ENCODE peak calls at places on chromosomes 4 and X, in five cellular contexts. Y is hepatocyte, M is psoas muscle, F is fibroblast of pulmonary artery, Z is stomach. C is an unnamed sample.

GRCh38 chr4:80071643-80072606 is 1.1 kb downstream of the ANTXR2 start:
- DNase-seq in Y (peak), M (peak), F (peak), Z (peak), C (peak)

GRCh38 chr4:101258782-101259353 is 88.5 kb downstream of the PPP3CA start:
- DNase-seq in Y (no peak), M (no peak), F (no peak), Z (no peak), C (no peak)

GRCh38 chr4:169791064-169791463 is 33.3 kb upstream of the HPF1 start:
- DNase-seq in Y (no peak), M (no peak), F (no peak), Z (no peak), C (no peak)

GRCh38 chr4:102169345-102169744 is 175.9 kb downstream of the SLC39A8 start:
- DNase-seq in Y (peak), M (no peak), F (peak), Z (no peak), C (peak)

GRCh38 chr4:98996056-98996941 is 778 bp downstream of the METAP1 start:
- DNase-seq in Y (peak), M (no peak), F (peak), Z (no peak), C (peak)

GRCh38 chr4:169070071-169070894 is 60.2 kb upstream of the CBR4 start:
- DNase-seq in Y (peak), M (no peak), F (peak), Z (peak), C (peak)

GRCh38 chr4:186932196-186932595 is 208.5 kb upstream of the FAT1 start:
- DNase-seq in Y (no peak), M (no peak), F (no peak), Z (no peak), C (no peak)

GRCh38 chr4:168264903-168265302 is 53.6 kb downstream of the DDX60 start:
- DNase-seq in Y (no peak), M (no peak), F (no peak), Z (no peak), C (no peak)

GRCh38 chrX:106802388-106803275 is at the start of gene TBC1D8B:
- DNase-seq in Y (peak), M (peak), F (peak), Z (peak), C (peak)

GRCh38 chr4:94536649-94537464 is 85.1 kb downstream of the PDLIM5 start:
- DNase-seq in Y (no peak), M (no peak), F (peak), Z (no peak), C (peak)

GRCh38 chr4:72300126-72300525 is 268.3 kb downstream of the NPFFR2 start:
- DNase-seq in Y (no peak), M (no peak), F (no peak), Z (no peak), C (no peak)

GRCh38 chr4:72290737-72291136 is 258.9 kb downstream of the NPFFR2 start:
- DNase-seq in Y (no peak), M (no peak), F (no peak), Z (no peak), C (no peak)

GRCh38 chr4:72301759-72302158 is 267.3 kb downstream of the ADAMTS3 start:
- DNase-seq in Y (no peak), M (no peak), F (no peak), Z (no peak), C (no peak)

DNA sequence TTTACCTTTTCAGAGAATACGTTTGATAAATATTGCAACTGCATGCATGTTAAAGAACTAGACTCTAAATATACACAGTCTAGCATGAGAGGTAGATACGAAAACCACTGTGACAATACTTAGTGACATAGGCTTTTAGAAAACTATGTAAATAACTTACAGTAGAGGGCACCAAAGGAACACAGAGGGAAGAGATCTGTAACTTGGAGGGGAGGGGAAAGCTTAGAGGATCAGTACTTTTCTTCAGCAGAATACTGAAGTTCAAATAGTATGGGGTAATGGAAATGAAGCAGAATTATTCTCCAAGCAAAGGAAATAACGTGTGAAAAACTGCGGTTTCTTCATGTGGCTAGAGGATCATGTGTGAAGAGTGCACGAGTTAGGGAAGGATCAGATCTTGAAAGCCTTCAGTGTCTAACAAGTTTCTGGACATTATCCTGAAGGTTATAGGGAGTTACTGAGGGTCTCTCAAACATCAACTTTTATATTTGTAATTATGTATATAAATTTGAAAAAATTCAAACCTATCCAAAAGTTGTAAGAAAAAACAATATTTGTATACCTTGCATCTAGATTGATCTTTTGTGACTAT is 264.3 kb downstream of the NPFFR2 start:
- DNase-seq in Y (peak), M (no peak), F (peak), Z (no peak), C (peak)
- TF ChIP-seq CTCF in Y (peak), M (peak), F (peak), Z (peak), C (peak)

GRCh38 chr4:41538017-41538733 is at the start of gene LIMCH1:
- DNase-seq in Y (no peak), M (peak), F (peak), Z (no peak), C (peak)

GRCh38 chr4:41540687-41541086 is 2.7 kb downstream of the LIMCH1 start:
- DNase-seq in Y (no peak), M (no peak), F (no peak), Z (no peak), C (no peak)

GRCh38 chr4:41537267-41537890 is 578 bp upstream of the LIMCH1 start:
- DNase-seq in Y (no peak), M (no peak), F (no peak), Z (no peak), C (no peak)

GRCh38 chr4:41539711-41540110 is 1.8 kb downstream of the LIMCH1 start:
- DNase-seq in Y (no peak), M (no peak), F (no peak), Z (no peak), C (no peak)

GRCh38 chr4:41538887-41539498 is 1.0 kb downstream of the LIMCH1 start:
- DNase-seq in Y (no peak), M (no peak), F (no peak), Z (no peak), C (peak)
- H3K4me3 ChIP-seq in Y (no peak), M (peak), F (no peak), Z (no peak), C (no peak)

GRCh38 chrX:136200466-136200865 is 50.7 kb downstream of the MAP7D3 start:
- DNase-seq in Y (no peak), M (no peak), F (no peak), Z (no peak), C (peak)
- TF ChIP-seq CTCF in Y (no peak), M (peak), F (peak), Z (peak), C (peak)

GRCh38 chr4:8051644-8052043 is 107.0 kb downstream of the ABLIM2 start:
- DNase-seq in Y (no peak), M (no peak), F (no peak), Z (no peak), C (no peak)

GRCh38 chr4:8050180-8050554 is 108.4 kb downstream of the ABLIM2 start:
- DNase-seq in Y (no peak), M (no peak), F (no peak), Z (no peak), C (no peak)

GRCh38 chr4:8048856-8049686 is 109.4 kb upstream of the AFAP1 start:
- DNase-seq in Y (no peak), M (no peak), F (no peak), Z (no peak), C (no peak)

GRCh38 chr4:8052160-8052691 is 106.4 kb downstream of the ABLIM2 start:
- DNase-seq in Y (no peak), M (peak), F (no peak), Z (no peak), C (no peak)

DNA sequence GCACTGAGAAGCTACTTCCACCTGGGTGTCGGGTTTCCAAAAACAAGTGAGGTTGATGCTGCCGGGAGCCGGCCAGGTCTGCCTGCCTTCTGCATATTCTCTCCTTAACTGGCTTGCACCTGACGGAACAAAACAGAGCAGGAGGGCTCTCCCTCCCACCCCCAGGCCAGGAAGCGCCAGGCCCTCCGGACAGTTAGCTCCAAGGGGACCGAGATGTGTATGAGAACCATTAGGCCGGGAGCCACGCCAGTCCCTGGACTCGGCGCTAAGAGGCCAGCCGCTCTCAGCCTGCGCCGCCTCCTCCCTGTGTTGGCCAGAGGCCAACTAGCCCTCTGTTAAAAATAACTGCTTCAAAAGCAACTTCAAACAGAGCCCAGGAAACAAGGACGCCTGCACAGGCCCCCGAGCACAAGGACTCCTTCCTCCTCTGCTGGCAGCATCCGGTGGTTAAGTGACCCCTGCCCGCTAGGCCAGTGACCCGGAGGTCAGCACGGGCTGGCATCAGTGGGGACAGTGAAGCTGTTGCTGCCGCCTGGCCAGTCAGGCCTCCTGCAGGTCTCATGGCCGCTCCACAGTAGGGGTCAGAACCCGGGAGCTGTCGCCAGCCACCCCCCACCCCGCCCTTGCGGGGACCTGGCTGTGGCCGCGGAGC is 107.9 kb downstream of the ABLIM2 start:
- DNase-seq in Y (peak), M (peak), F (peak), Z (peak), C (peak)
- H3K4me3 ChIP-seq in Y (no peak), M (no peak), F (no peak), Z (peak), C (no peak)

C was measured in fibroblast of the aortic adventitia.